ENCODE peak calls at places on chromosomes 11 and 22, in ten cellular contexts. One of them, this sample, is unnamed. For H3K36me3, the result is how much of the 10 kb centered on the place peaks cover.

GRCh38 chr11:75652936-75653335 is 15.9 kb downstream of the MAP6 start:
- DNase-seq in heart left ventricle: no peak
- DNase-seq in small intestine: no peak
- DNase-seq in CD8-positive, alpha-beta T cell: no peak
- DNase-seq in adrenal gland: no peak
- DNase-seq in psoas muscle: no peak
- DNase-seq in brain microvascular endothelial cell: no peak
- DNase-seq in tibial nerve: no peak
- DNase-seq in esophagus squamous epithelium: no peak
- DNase-seq in hepatocyte: no peak
- DNase-seq in this sample: no peak

GRCh38 chr22:45562537-45563361 is 60.1 kb downstream of the FBLN1 start:
- DNase-seq in heart left ventricle: no peak
- DNase-seq in small intestine: no peak
- DNase-seq in CD8-positive, alpha-beta T cell: no peak
- DNase-seq in adrenal gland: no peak
- DNase-seq in psoas muscle: peak
- DNase-seq in brain microvascular endothelial cell: no peak
- DNase-seq in tibial nerve: no peak
- DNase-seq in esophagus squamous epithelium: no peak
- DNase-seq in hepatocyte: peak
- DNase-seq in this sample: no peak

GRCh38 chr11:33777906-33778305 is 3.6 kb upstream of the FBXO3 start:
- DNase-seq in heart left ventricle: no peak
- DNase-seq in small intestine: no peak
- DNase-seq in CD8-positive, alpha-beta T cell: no peak
- DNase-seq in adrenal gland: no peak
- DNase-seq in psoas muscle: no peak
- DNase-seq in brain microvascular endothelial cell: no peak
- DNase-seq in tibial nerve: no peak
- DNase-seq in esophagus squamous epithelium: no peak
- DNase-seq in hepatocyte: no peak
- DNase-seq in this sample: no peak

GRCh38 chr11:37963440-37963839 is 1365.4 kb upstream of the RAG2 start:
- DNase-seq in heart left ventricle: no peak
- DNase-seq in small intestine: no peak
- DNase-seq in CD8-positive, alpha-beta T cell: no peak
- DNase-seq in adrenal gland: no peak
- DNase-seq in psoas muscle: no peak
- DNase-seq in brain microvascular endothelial cell: no peak
- DNase-seq in tibial nerve: no peak
- DNase-seq in esophagus squamous epithelium: no peak
- DNase-seq in hepatocyte: no peak
- DNase-seq in this sample: no peak

GRCh38 chr11:57802411-57802810 is 40.8 kb downstream of the CTNND1 start:
- DNase-seq in heart left ventricle: no peak
- DNase-seq in small intestine: no peak
- DNase-seq in CD8-positive, alpha-beta T cell: no peak
- DNase-seq in adrenal gland: no peak
- DNase-seq in psoas muscle: no peak
- DNase-seq in brain microvascular endothelial cell: no peak
- DNase-seq in tibial nerve: no peak
- DNase-seq in esophagus squamous epithelium: no peak
- DNase-seq in hepatocyte: no peak
- DNase-seq in this sample: no peak

GRCh38 chr22:28594076-28594783 is 85.4 kb downstream of the TTC28 start:
- DNase-seq in heart left ventricle: no peak
- DNase-seq in small intestine: no peak
- DNase-seq in CD8-positive, alpha-beta T cell: no peak
- DNase-seq in adrenal gland: no peak
- DNase-seq in psoas muscle: no peak
- DNase-seq in brain microvascular endothelial cell: no peak
- DNase-seq in tibial nerve: no peak
- DNase-seq in esophagus squamous epithelium: no peak
- DNase-seq in hepatocyte: no peak
- DNase-seq in this sample: no peak

GRCh38 chr11:118046051-118046963 is 30.6 kb upstream of the TMPRSS4 start:
- DNase-seq in heart left ventricle: no peak
- DNase-seq in small intestine: no peak
- DNase-seq in CD8-positive, alpha-beta T cell: peak
- DNase-seq in adrenal gland: peak
- DNase-seq in psoas muscle: no peak
- DNase-seq in brain microvascular endothelial cell: no peak
- DNase-seq in tibial nerve: no peak
- DNase-seq in esophagus squamous epithelium: no peak
- DNase-seq in hepatocyte: no peak
- DNase-seq in this sample: no peak

GRCh38 chr22:45709004-45709739 is 37.5 kb downstream of the ATXN10 start:
- DNase-seq in heart left ventricle: no peak
- DNase-seq in small intestine: no peak
- DNase-seq in CD8-positive, alpha-beta T cell: no peak
- DNase-seq in adrenal gland: peak
- DNase-seq in psoas muscle: no peak
- DNase-seq in brain microvascular endothelial cell: no peak
- DNase-seq in tibial nerve: no peak
- DNase-seq in esophagus squamous epithelium: no peak
- DNase-seq in hepatocyte: no peak
- DNase-seq in this sample: no peak

GRCh38 chr22:23146842-23147205 is 1.5 kb downstream of the RAB36 start:
- DNase-seq in heart left ventricle: no peak
- DNase-seq in small intestine: no peak
- DNase-seq in CD8-positive, alpha-beta T cell: no peak
- DNase-seq in adrenal gland: no peak
- DNase-seq in psoas muscle: no peak
- DNase-seq in brain microvascular endothelial cell: no peak
- DNase-seq in tibial nerve: no peak
- DNase-seq in esophagus squamous epithelium: no peak
- DNase-seq in hepatocyte: no peak
- DNase-seq in this sample: no peak

GRCh38 chr22:23144926-23145906 is at the start of gene RAB36:
- DNase-seq in heart left ventricle: peak
- DNase-seq in small intestine: peak
- DNase-seq in CD8-positive, alpha-beta T cell: peak
- DNase-seq in adrenal gland: peak
- DNase-seq in psoas muscle: peak
- DNase-seq in brain microvascular endothelial cell: peak
- DNase-seq in tibial nerve: peak
- DNase-seq in esophagus squamous epithelium: peak
- DNase-seq in hepatocyte: peak
- DNase-seq in this sample: peak

GRCh38 chr22:23143119-23143518 is 1.3 kb upstream of the RSPH14 start:
- DNase-seq in heart left ventricle: no peak
- DNase-seq in small intestine: no peak
- DNase-seq in CD8-positive, alpha-beta T cell: no peak
- DNase-seq in adrenal gland: no peak
- DNase-seq in psoas muscle: no peak
- DNase-seq in brain microvascular endothelial cell: no peak
- DNase-seq in tibial nerve: no peak
- DNase-seq in esophagus squamous epithelium: no peak
- DNase-seq in hepatocyte: no peak
- DNase-seq in this sample: no peak

GRCh38 chr22:23142546-23143105 is 836 bp upstream of the RSPH14 start:
- DNase-seq in heart left ventricle: no peak
- DNase-seq in small intestine: no peak
- DNase-seq in CD8-positive, alpha-beta T cell: no peak
- DNase-seq in adrenal gland: no peak
- DNase-seq in psoas muscle: no peak
- DNase-seq in brain microvascular endothelial cell: no peak
- DNase-seq in tibial nerve: no peak
- DNase-seq in esophagus squamous epithelium: no peak
- DNase-seq in hepatocyte: no peak
- DNase-seq in this sample: no peak

DNA sequence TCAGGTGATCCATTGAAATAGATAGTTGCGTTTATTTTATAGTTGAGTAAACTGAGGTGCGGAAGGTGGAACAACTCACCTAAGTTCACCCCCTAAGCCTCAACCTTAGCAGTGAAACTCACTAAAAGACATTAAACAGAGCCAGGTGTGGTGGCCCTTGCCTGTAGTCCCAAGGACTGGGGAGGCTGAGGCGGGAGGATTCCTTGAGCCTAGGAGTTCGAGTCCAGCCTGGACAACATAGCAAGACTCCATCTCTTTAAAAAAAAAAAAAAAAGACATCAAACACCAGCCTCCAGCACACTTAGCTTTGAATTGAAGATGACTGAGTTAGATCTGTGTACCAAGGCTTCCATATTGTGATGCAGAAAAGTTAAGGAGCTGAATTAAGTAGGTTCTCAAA is 845 bp upstream of the RAB36 start:
- DNase-seq in heart left ventricle: no peak
- DNase-seq in small intestine: no peak
- DNase-seq in CD8-positive, alpha-beta T cell: no peak
- DNase-seq in adrenal gland: no peak
- DNase-seq in psoas muscle: no peak
- DNase-seq in brain microvascular endothelial cell: no peak
- DNase-seq in tibial nerve: no peak
- DNase-seq in esophagus squamous epithelium: no peak
- DNase-seq in hepatocyte: no peak
- DNase-seq in this sample: no peak
- H3K4me3 ChIP-seq in heart left ventricle: no peak
- H3K4me3 ChIP-seq in small intestine: no peak
- H3K4me3 ChIP-seq in CD8-positive, alpha-beta T cell: peak
- H3K4me3 ChIP-seq in adrenal gland: peak
- H3K4me3 ChIP-seq in psoas muscle: no peak
- H3K4me3 ChIP-seq in brain microvascular endothelial cell: no peak
- H3K4me3 ChIP-seq in tibial nerve: peak
- H3K4me3 ChIP-seq in esophagus squamous epithelium: no peak
- H3K4me3 ChIP-seq in hepatocyte: no peak
- H3K4me3 ChIP-seq in this sample: no peak

GRCh38 chr11:576791-577610 is 731 bp downstream of the PHRF1 start:
- DNase-seq in heart left ventricle: no peak
- DNase-seq in small intestine: no peak
- DNase-seq in CD8-positive, alpha-beta T cell: no peak
- DNase-seq in adrenal gland: no peak
- DNase-seq in psoas muscle: no peak
- DNase-seq in brain microvascular endothelial cell: no peak
- DNase-seq in tibial nerve: no peak
- DNase-seq in esophagus squamous epithelium: no peak
- DNase-seq in hepatocyte: no peak
- DNase-seq in this sample: no peak

GRCh38 chr11:575996-576756 is at the start of gene PHRF1:
- DNase-seq in heart left ventricle: peak
- DNase-seq in small intestine: peak
- DNase-seq in CD8-positive, alpha-beta T cell: peak
- DNase-seq in adrenal gland: peak
- DNase-seq in psoas muscle: peak
- DNase-seq in brain microvascular endothelial cell: peak
- DNase-seq in tibial nerve: peak
- DNase-seq in esophagus squamous epithelium: peak
- DNase-seq in hepatocyte: peak
- DNase-seq in this sample: peak

GRCh38 chr11:578276-579035 is 2.2 kb downstream of the PHRF1 start:
- DNase-seq in heart left ventricle: no peak
- DNase-seq in small intestine: peak
- DNase-seq in CD8-positive, alpha-beta T cell: no peak
- DNase-seq in adrenal gland: no peak
- DNase-seq in psoas muscle: no peak
- DNase-seq in brain microvascular endothelial cell: no peak
- DNase-seq in tibial nerve: no peak
- DNase-seq in esophagus squamous epithelium: no peak
- DNase-seq in hepatocyte: peak
- DNase-seq in this sample: no peak

GRCh38 chr11:575324-575995 is 810 bp upstream of the PHRF1 start:
- DNase-seq in heart left ventricle: no peak
- DNase-seq in small intestine: peak
- DNase-seq in CD8-positive, alpha-beta T cell: no peak
- DNase-seq in adrenal gland: no peak
- DNase-seq in psoas muscle: no peak
- DNase-seq in brain microvascular endothelial cell: no peak
- DNase-seq in tibial nerve: no peak
- DNase-seq in esophagus squamous epithelium: no peak
- DNase-seq in hepatocyte: no peak
- DNase-seq in this sample: no peak

DNA sequence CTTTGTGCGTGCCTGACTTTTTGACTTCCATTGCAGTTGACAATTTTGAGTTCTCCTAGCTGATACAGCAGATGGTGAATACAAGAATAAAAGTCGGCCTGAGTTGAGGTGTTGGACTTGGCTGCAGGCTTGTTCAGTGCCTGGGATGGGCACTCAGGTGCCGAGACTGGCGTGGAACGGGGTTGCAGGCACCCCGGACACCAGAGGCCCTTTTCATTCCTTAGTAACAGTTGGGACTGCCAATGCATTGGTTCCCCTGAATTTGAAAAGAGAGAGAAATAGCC is 1.3 kb downstream of the PHRF1 start:
- DNase-seq in heart left ventricle: no peak
- DNase-seq in small intestine: no peak
- DNase-seq in CD8-positive, alpha-beta T cell: no peak
- DNase-seq in adrenal gland: no peak
- DNase-seq in psoas muscle: no peak
- DNase-seq in brain microvascular endothelial cell: no peak
- DNase-seq in tibial nerve: no peak
- DNase-seq in esophagus squamous epithelium: no peak
- DNase-seq in hepatocyte: no peak
- DNase-seq in this sample: no peak
- H3K27ac ChIP-seq in heart left ventricle: no peak
- H3K27ac ChIP-seq in small intestine: peak
- H3K27ac ChIP-seq in CD8-positive, alpha-beta T cell: no peak
- H3K27ac ChIP-seq in adrenal gland: peak
- H3K27ac ChIP-seq in psoas muscle: peak
- H3K27ac ChIP-seq in brain microvascular endothelial cell: no peak
- H3K27ac ChIP-seq in tibial nerve: no peak
- H3K27ac ChIP-seq in esophagus squamous epithelium: peak
- H3K27ac ChIP-seq in hepatocyte: peak
- H3K27ac ChIP-seq in this sample: peak

DNA sequence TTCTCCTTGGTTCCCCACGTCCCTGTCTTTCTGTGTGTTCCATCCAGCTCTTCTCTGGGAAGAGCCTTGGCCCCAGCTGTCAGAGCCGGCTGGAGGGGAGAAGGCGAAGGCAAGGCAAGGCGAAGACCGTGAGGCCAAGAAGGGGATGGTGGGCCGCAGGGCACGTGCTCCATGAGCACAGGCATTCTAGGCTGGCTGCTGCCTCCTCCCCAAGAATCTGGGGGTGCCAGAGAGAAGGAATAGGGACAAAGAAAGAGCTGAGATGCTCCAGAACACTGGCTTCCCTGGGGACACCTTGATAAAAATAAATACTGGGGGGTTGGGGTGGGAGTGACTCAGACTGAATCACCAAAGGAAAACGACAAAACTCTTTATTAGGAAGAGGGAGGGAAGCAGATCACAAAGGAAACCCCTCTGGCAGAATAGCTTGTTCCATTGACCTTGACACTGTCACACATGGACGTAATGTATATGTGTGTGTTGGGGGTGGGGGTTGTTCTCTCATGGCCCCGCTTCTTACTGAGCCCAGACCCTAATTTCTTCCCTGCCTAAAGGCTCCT is 52.5 kb downstream of the NECTIN1 start:
- DNase-seq in heart left ventricle: no peak
- DNase-seq in small intestine: no peak
- DNase-seq in CD8-positive, alpha-beta T cell: no peak
- DNase-seq in adrenal gland: no peak
- DNase-seq in psoas muscle: no peak
- DNase-seq in brain microvascular endothelial cell: peak
- DNase-seq in tibial nerve: no peak
- DNase-seq in esophagus squamous epithelium: no peak
- DNase-seq in hepatocyte: no peak
- DNase-seq in this sample: no peak
- H3K36me3 ChIP-seq in heart left ventricle: under half
- H3K36me3 ChIP-seq in small intestine: under half
- H3K36me3 ChIP-seq in CD8-positive, alpha-beta T cell: under half
- H3K36me3 ChIP-seq in adrenal gland: under half
- H3K36me3 ChIP-seq in psoas muscle: under half
- H3K36me3 ChIP-seq in brain microvascular endothelial cell: under half
- H3K36me3 ChIP-seq in tibial nerve: half or more
- H3K36me3 ChIP-seq in esophagus squamous epithelium: half or more
- H3K36me3 ChIP-seq in hepatocyte: under half
- H3K36me3 ChIP-seq in this sample: under half

DNA sequence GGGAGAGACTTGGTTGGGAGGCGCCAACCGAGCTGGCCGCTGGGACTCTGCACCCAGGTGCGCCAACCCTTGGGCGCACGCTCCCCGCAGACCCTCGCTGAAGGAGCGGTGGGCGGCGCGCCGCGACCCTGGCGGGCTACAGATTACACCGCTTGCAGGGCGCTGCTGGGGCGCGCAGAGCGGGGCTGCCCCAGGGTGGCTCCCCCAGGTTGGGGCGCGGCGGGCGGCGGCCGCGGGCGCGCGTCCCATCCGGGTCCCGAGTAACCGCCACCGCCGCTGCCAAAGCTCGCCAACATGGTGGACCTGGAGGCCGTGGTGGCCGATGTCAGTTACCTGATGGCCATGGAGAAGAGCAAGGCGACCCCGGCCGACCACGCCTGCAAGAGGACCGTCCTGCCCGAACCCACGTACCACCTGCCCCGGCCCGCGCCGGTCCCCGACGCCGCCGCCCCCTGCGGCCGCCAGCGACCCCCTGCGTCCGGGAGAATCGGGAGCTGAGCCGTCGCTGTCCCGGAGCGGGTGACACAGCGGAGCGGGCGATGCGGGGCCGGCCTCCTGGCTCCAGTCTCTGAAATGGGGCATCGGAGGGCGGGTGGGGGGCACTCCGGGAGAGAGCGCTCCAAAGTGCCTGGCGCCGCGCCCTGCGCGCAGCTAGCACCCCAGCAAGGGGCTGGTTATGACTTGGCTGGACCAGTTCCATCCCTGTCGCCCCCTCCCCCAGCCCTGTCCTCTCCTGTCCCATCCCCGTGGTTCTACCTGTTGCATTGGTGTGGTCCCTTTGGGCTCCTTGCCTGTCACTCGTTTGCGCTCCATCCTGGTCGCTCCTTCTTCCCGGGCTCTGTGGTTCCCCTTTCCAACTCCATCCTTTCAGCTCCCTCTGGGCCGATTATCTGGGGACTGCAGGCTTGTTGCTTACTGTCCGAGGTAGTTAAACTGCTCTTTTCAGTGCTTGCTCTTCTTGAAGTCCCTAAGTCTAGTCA is 143.3 kb upstream of the GRK3 start:
- DNase-seq in heart left ventricle: no peak
- DNase-seq in small intestine: no peak
- DNase-seq in CD8-positive, alpha-beta T cell: no peak
- DNase-seq in adrenal gland: no peak
- DNase-seq in psoas muscle: no peak
- DNase-seq in brain microvascular endothelial cell: no peak
- DNase-seq in tibial nerve: no peak
- DNase-seq in esophagus squamous epithelium: no peak
- DNase-seq in hepatocyte: no peak
- DNase-seq in this sample: no peak
- H3K4me3 ChIP-seq in heart left ventricle: peak
- H3K4me3 ChIP-seq in small intestine: no peak
- H3K4me3 ChIP-seq in CD8-positive, alpha-beta T cell: no peak
- H3K4me3 ChIP-seq in adrenal gland: peak
- H3K4me3 ChIP-seq in psoas muscle: peak
- H3K4me3 ChIP-seq in brain microvascular endothelial cell: no peak
- H3K4me3 ChIP-seq in tibial nerve: peak
- H3K4me3 ChIP-seq in esophagus squamous epithelium: no peak
- H3K4me3 ChIP-seq in hepatocyte: no peak
- H3K4me3 ChIP-seq in this sample: peak

This sample was measured in body of pancreas.